ENCODE peak calls at places on chromosomes 3 and 15, in ten cellular contexts. O is B cell; K is stomach; H is tibial artery; P is upper lobe of right lung; T is prostate gland; W is pancreas; A is GM13977; F is epithelial cell of esophagus; X is CD8-positive, alpha-beta T cell. D is an unnamed sample.

GRCh38 chr15:99613887-99614642 is 48.3 kb downstream of the MEF2A start:
- DNase-seq in K (no peak), P (peak; percentile 70), O (no peak), W (no peak), A (no peak), T (no peak), X (no peak), H (no peak), F (peak; percentile 36), D (no peak)

GRCh38 chr15:97976766-97977503 is 16.4 kb downstream of the ARRDC4 start:
- DNase-seq in A (no peak), H (no peak), P (no peak), O (no peak), F (peak; percentile 84), W (no peak), X (no peak), T (no peak), K (no peak), D (no peak)

GRCh38 chr3:197339841-197340520 is 41.6 kb upstream of the DLG1 start:
- DNase-seq in A (no peak), X (no peak), W (no peak), F (peak; percentile 63), H (no peak), T (no peak), P (no peak), K (no peak), O (no peak), D (no peak)

GRCh38 chr15:81264072-81264857 is 59.7 kb downstream of the STARD5 start:
- DNase-seq in O (no peak), T (no peak), P (no peak), H (no peak), K (no peak), X (no peak), F (no peak), A (no peak), W (no peak), D (no peak)

GRCh38 chr3:8882171-8882593 is 81.1 kb downstream of the RAD18 start:
- DNase-seq in F (no peak), O (no peak), X (no peak), T (no peak), A (peak; percentile 14), W (no peak), P (no peak), K (no peak), H (no peak), D (peak; percentile 31)

GRCh38 chr3:81769271-81769670 is 7.8 kb upstream of the GBE1 start:
- DNase-seq in P (no peak), T (no peak), A (no peak), K (no peak), X (no peak), F (no peak), O (no peak), W (no peak), H (no peak), D (no peak)

GRCh38 chr3:50627407-50628051 is 10.6 kb downstream of the MAPKAPK3 start:
- DNase-seq in H (no peak), O (no peak), F (peak; percentile 91), A (no peak), X (no peak), W (no peak), P (peak; percentile 86), K (peak; percentile 38), T (no peak), D (peak; percentile 56)

GRCh38 chr15:89817701-89818280 is 3.1 kb upstream of the ANPEP start:
- DNase-seq in F (no peak), A (no peak), P (no peak), T (no peak), X (no peak), K (no peak), W (no peak), H (no peak), O (no peak), D (no peak)

GRCh38 chr3:152071315-152071714 is 197.4 kb upstream of the MBNL1 start:
- DNase-seq in A (no peak), O (no peak), F (no peak), P (no peak), X (no peak), H (no peak), W (no peak), K (no peak), T (no peak), D (no peak)

GRCh38 chr3:152079980-152080379 is 188.7 kb upstream of the MBNL1 start:
- DNase-seq in X (no peak), P (no peak), A (no peak), T (no peak), W (no peak), F (no peak), K (no peak), H (no peak), O (no peak), D (no peak)

GRCh38 chr3:152071924-152072323 is 196.8 kb upstream of the MBNL1 start:
- DNase-seq in H (no peak), A (peak; percentile 35), P (no peak), O (peak; percentile 23), X (no peak), T (no peak), F (peak; percentile 73), W (no peak), K (no peak), D (peak; percentile 45)

GRCh38 chr3:152073267-152073666 is 195.5 kb upstream of the MBNL1 start:
- DNase-seq in P (no peak), K (no peak), W (no peak), H (no peak), O (no peak), F (no peak), T (no peak), A (no peak), X (no peak), D (no peak)

GRCh38 chr3:152076148-152076547 is 192.6 kb upstream of the MBNL1 start:
- DNase-seq in P (no peak), F (peak; percentile 28), H (no peak), X (no peak), T (no peak), W (no peak), A (no peak), K (no peak), O (no peak), D (no peak)
- TF ChIP-seq CTCF in P (no peak), F (peak; percentile 37), H (no peak), X (no peak), T (no peak), W (no peak), A (peak; percentile 11), K (no peak), O (no peak), D (no peak)

GRCh38 chr3:154023148-154023547 is 98.0 kb upstream of the ARHGEF26 start:
- DNase-seq in X (no peak), O (no peak), F (no peak), K (no peak), A (no peak), H (no peak), P (no peak), T (no peak), W (no peak), D (no peak)

GRCh38 chr3:154022603-154023002 is 98.6 kb upstream of the ARHGEF26 start:
- DNase-seq in X (no peak), H (no peak), P (no peak), T (no peak), K (no peak), W (no peak), O (no peak), F (no peak), A (no peak), D (no peak)

GRCh38 chr3:154015307-154015706 is 105.9 kb upstream of the ARHGEF26 start:
- DNase-seq in O (no peak), T (no peak), H (no peak), K (no peak), X (no peak), P (no peak), W (no peak), A (no peak), F (peak; percentile 41), D (no peak)

GRCh38 chr3:154018100-154018696 is 103.0 kb upstream of the ARHGEF26 start:
- DNase-seq in X (peak; percentile 1), O (peak; percentile 27), K (peak; percentile 48), T (no peak), W (no peak), A (peak; percentile 8), P (no peak), H (no peak), F (peak; percentile 58), D (peak; percentile 5)
- TF ChIP-seq CTCF in X (no peak), O (peak; percentile 65), K (no peak), T (no peak), W (no peak), A (peak; percentile 76), P (peak; percentile 31), H (no peak), F (peak; percentile 81), D (no peak)

GRCh38 chr3:192215-192929 is 4.2 kb upstream of the CHL1 start:
- DNase-seq in P (no peak), F (no peak), W (no peak), X (no peak), A (no peak), O (peak; percentile 32), H (no peak), K (no peak), T (no peak), D (peak; percentile 39)

GRCh38 chr3:195662-196061 is 901 bp upstream of the CHL1 start:
- DNase-seq in O (no peak), K (no peak), A (no peak), H (no peak), P (no peak), T (no peak), X (no peak), F (no peak), W (no peak), D (no peak)

GRCh38 chr3:194421-194820 is 2.1 kb upstream of the CHL1 start:
- DNase-seq in P (no peak), K (no peak), F (no peak), H (no peak), X (no peak), A (no peak), W (no peak), O (no peak), T (no peak), D (no peak)

GRCh38 chr3:196322-197153 is at the start of gene CHL1:
- DNase-seq in P (peak; percentile 52), K (no peak), H (no peak), F (no peak), X (no peak), W (peak; percentile 9), O (peak; percentile 32), T (no peak), A (peak; percentile 36), D (peak; percentile 32)

DNA sequence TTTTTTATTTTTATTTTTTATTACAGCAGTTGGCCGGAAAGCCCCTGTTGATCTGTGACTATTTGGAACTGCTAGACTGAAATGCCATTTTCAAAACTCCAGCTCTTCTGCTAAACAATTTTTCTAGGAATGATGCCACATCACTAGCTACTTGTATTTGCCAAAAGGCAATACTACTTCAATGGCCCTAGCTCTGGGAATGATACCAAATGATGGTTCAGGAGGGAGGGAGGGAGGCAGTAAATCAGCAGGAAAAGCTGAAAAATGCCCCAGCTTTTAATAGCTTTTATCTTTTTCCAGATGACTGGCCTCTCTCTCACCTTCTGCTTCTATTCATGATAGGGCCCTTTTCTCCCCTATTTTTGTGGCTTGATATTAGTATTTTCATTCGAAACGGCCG is 2.6 kb upstream of the CHL1 start:
- DNase-seq in A (no peak), H (no peak), T (no peak), W (no peak), O (no peak), P (no peak), F (no peak), K (no peak), X (no peak), D (no peak)
- TF ChIP-seq CTCF in A (no peak), H (no peak), T (no peak), W (no peak), O (no peak), P (no peak), F (no peak), K (no peak), X (no peak), D (no peak)

GRCh38 chr3:194728986-194729385 is 43.3 kb downstream of the FAM43A start:
- DNase-seq in O (no peak), A (no peak), K (no peak), F (no peak), X (no peak), T (no peak), W (no peak), H (no peak), P (no peak), D (no peak)
- TF ChIP-seq CTCF in O (no peak), A (no peak), K (no peak), F (no peak), X (no peak), T (no peak), W (no peak), H (no peak), P (no peak), D (no peak)

D was measured in GM13976.